ENCODE peak calls at places on chromosomes 12 and 14, in four cellular contexts. Q is heart left ventricle, W is vagina, L is fibroblast of lung. T is an unnamed sample.

GRCh38 chr14:106228541-106229158 is 702.3 kb downstream of the TMEM121 start:
- DNase-seq in Q (no peak), W (no peak), L (no peak), T (no peak)

GRCh38 chr14:37623552-37623951 is 28.1 kb downstream of the TTC6 start:
- DNase-seq in Q (no peak), W (no peak), L (peak), T (no peak)

GRCh38 chr12:26633591-26634210 is 199.3 kb downstream of the ITPR2 start:
- DNase-seq in Q (no peak), W (no peak), L (peak), T (no peak)

GRCh38 chr12:57720606-57721595 is 17.6 kb downstream of the AGAP2 start:
- DNase-seq in Q (no peak), W (peak), L (no peak), T (no peak)

GRCh38 chr12:64103821-64104220 is 118.3 kb downstream of the KICS2 start:
- DNase-seq in Q (no peak), W (no peak), L (peak), T (no peak)

GRCh38 chr14:90354551-90355298 is 23.0 kb upstream of the NRDE2 start:
- DNase-seq in Q (no peak), W (no peak), L (no peak), T (no peak)

GRCh38 chr14:36423430-36423829 is 96.6 kb downstream of the NKX2-1 start:
- DNase-seq in Q (no peak), W (no peak), L (no peak), T (no peak)

GRCh38 chr14:95123895-95124579 is 33.3 kb downstream of the DICER1 start:
- DNase-seq in Q (peak), W (no peak), L (no peak), T (no peak)

GRCh38 chr14:49893309-49894213 is 679 bp downstream of the ARF6 start:
- DNase-seq in Q (peak), W (no peak), L (peak), T (peak)

GRCh38 chr12:121579981-121580868 is 598 bp downstream of the KDM2B start:
- DNase-seq in Q (peak), W (no peak), L (peak), T (peak)

GRCh38 chr14:67908061-67908767 is 88.6 kb downstream of the RAD51B start:
- DNase-seq in Q (no peak), W (no peak), L (peak), T (no peak)

GRCh38 chr12:24708718-24709117 is 240.2 kb downstream of the BCAT1 start:
- DNase-seq in Q (no peak), W (no peak), L (no peak), T (no peak)

GRCh38 chr12:89244536-89244935 is 107.8 kb downstream of the DUSP6 start:
- DNase-seq in Q (no peak), W (no peak), L (peak), T (no peak)

GRCh38 chr12:94855853-94856252 is 147.6 kb downstream of the NDUFA12 start:
- DNase-seq in Q (no peak), W (peak), L (no peak), T (no peak)

GRCh38 chr14:52960627-52961026 is 9.8 kb upstream of the FERMT2 start:
- DNase-seq in Q (peak), W (no peak), L (no peak), T (no peak)

GRCh38 chr12:106058256-106059182 is 80.2 kb downstream of the NUAK1 start:
- DNase-seq in Q (no peak), W (peak), L (peak), T (no peak)

GRCh38 chr14:67319142-67319541 is 40.5 kb downstream of the ATP6V1D start:
- DNase-seq in Q (no peak), W (no peak), L (peak), T (no peak)

GRCh38 chr12:101857043-101857558 is 20.3 kb upstream of the DRAM1 start:
- DNase-seq in Q (no peak), W (no peak), L (peak), T (no peak)

GRCh38 chr12:57815177-57816000 is 3.1 kb downstream of the AVIL start:
- DNase-seq in Q (no peak), W (no peak), L (no peak), T (peak)

GRCh38 chr12:82486524-82487235 is 128.4 kb downstream of the METTL25 start:
- DNase-seq in Q (no peak), W (no peak), L (peak), T (no peak)

GRCh38 chr14:48536318-48536717 is 860.9 kb upstream of the MDGA2 start:
- DNase-seq in Q (no peak), W (no peak), L (no peak), T (no peak)

GRCh38 chr12:56086096-56086495 is 6.1 kb downstream of the ERBB3 start:
- DNase-seq in Q (no peak), W (no peak), L (no peak), T (no peak)

GRCh38 chr14:30177776-30178175 is 250.1 kb upstream of the PRKD1 start:
- DNase-seq in Q (no peak), W (no peak), L (no peak), T (no peak)

GRCh38 chr12:110116623-110117022 is 7.5 kb upstream of the IFT81 start:
- DNase-seq in Q (no peak), W (no peak), L (no peak), T (no peak)

GRCh38 chr14:101191086-101191881 is 287.8 kb upstream of the RTL1 start:
- DNase-seq in Q (no peak), W (peak), L (no peak), T (peak)

GRCh38 chr12:22256076-22256475 is 78.4 kb downstream of the ST8SIA1 start:
- DNase-seq in Q (no peak), W (no peak), L (peak), T (no peak)

GRCh38 chr12:123499332-123499731 is 34.2 kb downstream of the RILPL1 start:
- DNase-seq in Q (no peak), W (no peak), L (no peak), T (no peak)

GRCh38 chr14:50667491-50668007 is 557 bp downstream of the SAV1 start:
- DNase-seq in Q (no peak), W (no peak), L (no peak), T (no peak)

GRCh38 chr12:106903241-106903950 is 52.3 kb upstream of the TMEM263 start:
- DNase-seq in Q (peak), W (no peak), L (peak), T (peak)

GRCh38 chr14:77139022-77139421 is 2.6 kb downstream of the ZDHHC22 start:
- DNase-seq in Q (no peak), W (no peak), L (no peak), T (peak)

GRCh38 chr12:64625243-64626077 is 15.2 kb downstream of the RASSF3 start:
- DNase-seq in Q (peak), W (no peak), L (peak), T (no peak)

GRCh38 chr14:61780125-61780524 is 17.9 kb downstream of the SNAPC1 start:
- DNase-seq in Q (no peak), W (no peak), L (no peak), T (no peak)

GRCh38 chr14:97441740-97442362 is 644.7 kb downstream of the VRK1 start:
- DNase-seq in Q (no peak), W (no peak), L (no peak), T (no peak)

GRCh38 chr12:15323530-15323929 is 1.2 kb downstream of the PTPRO start:
- DNase-seq in Q (no peak), W (no peak), L (no peak), T (no peak)

GRCh38 chr12:64672925-64673409 is 62.7 kb downstream of the RASSF3 start:
- DNase-seq in Q (peak), W (no peak), L (peak), T (no peak)

GRCh38 chr12:123363743-123364531 is 710 bp downstream of the SBNO1 start:
- DNase-seq in Q (peak), W (peak), L (no peak), T (peak)

GRCh38 chr14:73755434-73756014 is 41.3 kb upstream of the PNMA1 start:
- DNase-seq in Q (peak), W (no peak), L (no peak), T (peak)

GRCh38 chr12:87796961-87797516 is 232.2 kb downstream of the C12orf50 start:
- DNase-seq in Q (no peak), W (no peak), L (no peak), T (no peak)

GRCh38 chr14:92906420-92906819 is 16.5 kb upstream of the CHGA start:
- DNase-seq in Q (no peak), W (no peak), L (no peak), T (no peak)
- H3K27ac ChIP-seq in Q (no peak), W (no peak), L (no peak), T (no peak)

GRCh38 chr12:65731771-65732170 is 92.5 kb upstream of the HMGA2 start:
- DNase-seq in Q (no peak), W (no peak), L (no peak), T (no peak)

GRCh38 chr12:65725376-65725775 is 98.9 kb upstream of the HMGA2 start:
- DNase-seq in Q (no peak), W (no peak), L (peak), T (no peak)

GRCh38 chr12:65734226-65734625 is 90.1 kb upstream of the HMGA2 start:
- DNase-seq in Q (no peak), W (no peak), L (no peak), T (no peak)

GRCh38 chr12:65728913-65729793 is 95.1 kb upstream of the HMGA2 start:
- DNase-seq in Q (no peak), W (no peak), L (no peak), T (no peak)

DNA sequence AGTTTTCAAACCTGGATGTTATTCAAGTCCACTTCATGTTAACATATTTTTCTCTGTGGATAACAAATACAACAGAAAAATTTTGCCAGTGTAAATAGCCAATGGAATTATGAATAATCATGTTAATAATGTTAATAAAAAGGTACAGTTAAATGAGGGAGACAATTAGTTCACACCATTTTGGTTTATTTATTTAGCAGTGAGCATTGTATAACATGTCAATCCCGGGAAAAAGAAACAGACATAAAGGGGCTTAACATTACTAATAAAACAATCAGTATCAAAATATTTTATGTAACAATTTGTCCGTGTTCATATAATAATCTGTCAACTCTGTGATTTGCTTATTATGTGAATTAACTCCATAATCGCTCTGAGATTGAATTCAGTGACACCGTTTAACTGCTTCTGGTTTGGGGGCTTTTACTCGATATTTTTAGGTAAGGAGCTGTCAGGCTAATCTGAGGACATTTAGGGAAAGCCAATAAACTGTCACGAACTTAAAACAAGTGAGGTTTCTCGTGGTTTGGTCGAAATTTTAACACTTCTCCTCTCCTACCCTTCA is 95.9 kb upstream of the HMGA2 start:
- DNase-seq in Q (no peak), W (no peak), L (no peak), T (no peak)
- H3K4me3 ChIP-seq in Q (no peak), W (no peak), L (peak), T (no peak)

DNA sequence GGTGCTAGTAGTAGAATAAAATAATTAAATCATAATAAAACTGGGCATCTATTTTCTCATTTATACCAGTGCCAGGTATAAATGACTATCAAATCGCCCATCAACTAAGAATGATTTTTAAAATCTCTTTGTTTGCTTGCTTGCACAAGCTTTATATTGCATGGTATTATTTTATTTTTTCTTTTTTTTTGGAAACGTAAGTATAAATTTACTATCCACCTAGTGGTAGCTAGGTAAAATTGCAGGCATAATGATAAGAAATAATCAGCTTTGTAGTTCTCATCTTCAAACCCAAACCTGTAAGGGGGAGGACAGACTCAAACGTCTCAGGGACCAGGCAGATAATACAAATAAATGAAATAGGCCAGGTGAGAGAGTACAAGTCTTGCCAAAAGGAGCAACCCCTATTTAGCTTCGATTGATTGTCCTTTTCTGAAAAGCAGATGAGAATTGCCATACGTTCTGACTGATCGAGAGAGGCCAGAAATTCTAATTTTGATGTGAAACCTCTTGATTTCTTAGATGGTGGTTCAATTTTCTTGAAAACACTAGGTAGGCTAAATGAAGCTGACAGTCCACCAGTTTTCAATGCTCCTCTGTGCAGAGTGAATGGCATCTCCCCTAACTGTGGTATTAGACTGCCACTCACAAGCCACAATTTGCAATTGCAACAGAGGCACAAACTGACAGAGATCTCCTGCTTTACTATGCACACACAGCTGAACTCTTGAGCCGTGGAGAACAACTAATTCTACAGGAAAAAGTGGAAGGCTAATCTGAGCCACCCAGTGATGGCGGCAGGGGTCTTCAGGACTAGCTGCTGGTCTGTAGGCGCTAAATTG is 189.3 kb downstream of the DACT1 start:
- DNase-seq in Q (no peak), W (no peak), L (no peak), T (no peak)
- H3K27ac ChIP-seq in Q (no peak), W (no peak), L (no peak), T (no peak)

GRCh38 chr12:48005750-48006021 is 1.4 kb upstream of the COL2A1 start:
- DNase-seq in Q (no peak), W (no peak), L (no peak), T (no peak)

GRCh38 chr12:48004941-48005749 is 869 bp upstream of the COL2A1 start:
- DNase-seq in Q (no peak), W (no peak), L (no peak), T (no peak)

GRCh38 chr12:48003226-48004038 is 844 bp downstream of the COL2A1 start:
- DNase-seq in Q (no peak), W (no peak), L (peak), T (no peak)

GRCh38 chr12:48002773-48003218 is 1.5 kb downstream of the COL2A1 start:
- DNase-seq in Q (peak), W (no peak), L (peak), T (no peak)

DNA sequence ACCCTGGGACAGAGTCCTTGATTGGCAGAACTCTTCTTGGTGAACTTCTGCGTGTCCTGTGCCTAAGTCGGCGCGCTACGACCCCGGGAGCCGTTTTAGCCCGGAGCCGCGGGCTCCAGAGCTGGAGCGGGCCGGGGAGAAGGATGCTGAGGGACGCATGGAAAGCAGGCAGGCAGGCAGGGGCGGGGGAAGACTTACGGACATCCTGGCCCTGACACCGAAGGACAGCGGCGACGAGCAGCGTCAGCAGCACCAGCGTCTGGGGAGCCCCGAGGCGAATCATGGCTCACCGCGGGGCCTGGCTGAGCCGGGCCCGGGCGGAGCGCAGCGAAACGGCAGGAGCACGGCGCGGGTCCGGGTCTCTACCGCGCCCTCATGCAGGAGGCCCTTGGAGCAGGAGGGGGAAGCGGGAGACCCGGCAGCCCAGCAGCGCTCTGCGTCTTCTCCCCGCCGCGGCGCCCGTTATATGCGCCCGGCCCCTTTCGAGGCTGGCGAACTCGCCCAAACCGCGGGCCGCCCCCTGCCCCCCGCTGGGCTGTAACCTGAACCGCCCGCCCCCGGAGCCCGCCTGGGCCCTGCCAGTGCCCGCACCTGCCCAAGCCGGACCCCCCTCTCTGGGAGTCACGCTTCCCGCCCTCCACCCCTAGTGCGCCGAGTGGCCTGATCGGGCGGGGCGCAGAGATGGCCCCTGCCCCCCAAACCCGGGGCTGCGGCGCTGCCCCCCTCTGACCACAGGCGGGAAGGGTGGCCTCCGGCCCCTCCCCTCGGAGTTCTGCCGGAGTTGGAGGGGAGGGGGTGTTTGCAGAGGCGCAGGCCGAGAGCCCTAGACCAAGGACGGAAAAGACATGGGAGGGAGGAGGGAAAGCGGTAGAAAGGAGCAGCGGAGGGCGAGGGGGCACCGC is at the start of gene COL2A1:
- DNase-seq in Q (no peak), W (no peak), L (peak), T (no peak)
- H3K4me3 ChIP-seq in Q (peak), W (peak), L (no peak), T (peak)

GRCh38 chr14:64113279-64113678 is 180.9 kb downstream of the ESR2 start:
- DNase-seq in Q (peak), W (no peak), L (no peak), T (no peak)
- H3K27ac ChIP-seq in Q (peak), W (no peak), L (no peak), T (no peak)

DNA sequence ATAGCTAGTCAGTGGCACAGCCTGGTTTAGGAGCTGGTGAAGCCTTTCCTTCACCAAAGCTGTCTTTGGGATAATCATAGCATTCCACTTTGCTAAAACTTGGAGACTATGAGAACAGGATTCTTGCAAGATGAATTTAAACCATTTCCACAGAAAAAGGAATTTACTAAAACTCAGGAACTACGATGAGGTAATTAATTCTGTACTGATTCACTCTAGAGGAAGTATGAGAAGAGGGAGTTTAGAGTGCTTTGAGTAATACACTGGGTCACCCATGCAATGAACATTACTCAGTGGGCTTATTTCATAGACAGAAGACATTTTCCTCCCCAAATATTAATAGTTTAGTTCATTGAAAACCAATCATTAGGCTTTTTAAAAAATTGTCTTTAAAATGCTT is 73.0 kb downstream of the RMST start:
- DNase-seq in Q (no peak), W (no peak), L (no peak), T (no peak)
- H3K4me3 ChIP-seq in Q (no peak), W (no peak), L (no peak), T (no peak)